ENCODE peak calls at places on chromosome 21, in six cellular contexts. One of them, this sample, is unnamed.

GRCh38 chr21:28822882-28823335 is 169.8 kb downstream of the LTN1 start:
- DNase-seq in GM12891: no peak
- DNase-seq in HepG2: peak; percentile 3
- DNase-seq in GM12878: no peak
- DNase-seq in H1: no peak
- DNase-seq in K562: no peak
- DNase-seq in this sample: no peak

GRCh38 chr21:26116456-26117011 is 54.0 kb downstream of the APP start:
- DNase-seq in GM12891: no peak
- DNase-seq in K562: no peak
- DNase-seq in H1: no peak
- DNase-seq in HepG2: peak; percentile 23
- DNase-seq in GM12878: no peak
- DNase-seq in this sample: no peak

GRCh38 chr21:43916691-43917514 is 51.9 kb downstream of the AGPAT3 start:
- DNase-seq in H1: peak; percentile 49
- DNase-seq in HepG2: no peak
- DNase-seq in GM12891: peak; percentile 67
- DNase-seq in GM12878: peak; percentile 71
- DNase-seq in K562: peak; percentile 69
- DNase-seq in this sample: peak; percentile 79

GRCh38 chr21:44423312-44423821 is 31.9 kb upstream of the LRRC3 start:
- DNase-seq in HepG2: no peak
- DNase-seq in K562: no peak
- DNase-seq in GM12891: no peak
- DNase-seq in H1: no peak
- DNase-seq in GM12878: no peak
- DNase-seq in this sample: no peak

GRCh38 chr21:29092102-29092959 is 18.9 kb upstream of the CCT8 start:
- DNase-seq in K562: no peak
- DNase-seq in H1: no peak
- DNase-seq in GM12891: no peak
- DNase-seq in HepG2: no peak
- DNase-seq in GM12878: no peak
- DNase-seq in this sample: no peak

GRCh38 chr21:43306911-43307676 is 119.8 kb downstream of the SIK1 start:
- DNase-seq in H1: no peak
- DNase-seq in K562: peak; percentile 32
- DNase-seq in GM12891: no peak
- DNase-seq in GM12878: peak; percentile 39
- DNase-seq in HepG2: peak; percentile 61
- DNase-seq in this sample: peak; percentile 59

GRCh38 chr21:27083144-27083543 is 116.3 kb upstream of the ADAMTS5 start:
- DNase-seq in H1: no peak
- DNase-seq in GM12878: no peak
- DNase-seq in HepG2: no peak
- DNase-seq in GM12891: no peak
- DNase-seq in K562: no peak
- DNase-seq in this sample: no peak

GRCh38 chr21:28235169-28235892 is 757.3 kb downstream of the LTN1 start:
- DNase-seq in H1: no peak
- DNase-seq in GM12891: no peak
- DNase-seq in HepG2: no peak
- DNase-seq in GM12878: no peak
- DNase-seq in K562: no peak
- DNase-seq in this sample: no peak

GRCh38 chr21:45977396-45977795 is 4.2 kb upstream of the COL6A1 start:
- DNase-seq in H1: peak; percentile 81
- DNase-seq in HepG2: no peak
- DNase-seq in GM12891: no peak
- DNase-seq in K562: no peak
- DNase-seq in GM12878: no peak
- DNase-seq in this sample: no peak

GRCh38 chr21:25578070-25578961 is 29.0 kb downstream of the MRPL39 start:
- DNase-seq in K562: peak; percentile 6
- DNase-seq in H1: no peak
- DNase-seq in GM12878: peak; percentile 63
- DNase-seq in GM12891: no peak
- DNase-seq in HepG2: peak; percentile 6
- DNase-seq in this sample: no peak

GRCh38 chr21:46325073-46325912 is 1.3 kb downstream of the PCNT start:
- DNase-seq in H1: peak; percentile 70
- DNase-seq in GM12878: no peak
- DNase-seq in HepG2: peak; percentile 35
- DNase-seq in K562: peak; percentile 89
- DNase-seq in GM12891: peak; percentile 48
- DNase-seq in this sample: peak; percentile 51

GRCh38 chr21:43345746-43346409 is 81.1 kb downstream of the SIK1 start:
- DNase-seq in GM12878: no peak
- DNase-seq in GM12891: no peak
- DNase-seq in K562: peak; percentile 53
- DNase-seq in HepG2: peak; percentile 66
- DNase-seq in H1: no peak
- DNase-seq in this sample: no peak

GRCh38 chr21:38766987-38767722 is 38.6 kb upstream of the ETS2 start:
- DNase-seq in GM12878: peak; percentile 96
- DNase-seq in GM12891: peak; percentile 55
- DNase-seq in K562: no peak
- DNase-seq in HepG2: peak; percentile 20
- DNase-seq in H1: no peak
- DNase-seq in this sample: peak; percentile 44

GRCh38 chr21:38769253-38769780 is 36.4 kb upstream of the ETS2 start:
- DNase-seq in K562: no peak
- DNase-seq in GM12878: no peak
- DNase-seq in GM12891: no peak
- DNase-seq in H1: no peak
- DNase-seq in HepG2: no peak
- DNase-seq in this sample: no peak

GRCh38 chr21:38770660-38771059 is 35.1 kb upstream of the ETS2 start:
- DNase-seq in H1: no peak
- DNase-seq in GM12891: no peak
- DNase-seq in GM12878: no peak
- DNase-seq in K562: no peak
- DNase-seq in HepG2: no peak
- DNase-seq in this sample: no peak

GRCh38 chr21:38771536-38771935 is 34.2 kb upstream of the ETS2 start:
- DNase-seq in GM12891: no peak
- DNase-seq in HepG2: no peak
- DNase-seq in H1: no peak
- DNase-seq in GM12878: no peak
- DNase-seq in K562: no peak
- DNase-seq in this sample: no peak

GRCh38 chr21:38768385-38769071 is 37.2 kb upstream of the ETS2 start:
- DNase-seq in GM12891: no peak
- DNase-seq in GM12878: no peak
- DNase-seq in HepG2: no peak
- DNase-seq in H1: no peak
- DNase-seq in K562: no peak
- DNase-seq in this sample: no peak
- TF ChIP-seq TAF1 in GM12891: no peak
- TF ChIP-seq TAF1 in GM12878: no peak
- TF ChIP-seq TAF1 in HepG2: no peak
- TF ChIP-seq TAF1 in H1: no peak
- TF ChIP-seq TAF1 in K562: no peak
- TF ChIP-seq TAF1 in this sample: no peak

GRCh38 chr21:32461503-32461902 is 49.0 kb downstream of the EVA1C start:
- DNase-seq in GM12891: no peak
- DNase-seq in H1: no peak
- DNase-seq in K562: no peak
- DNase-seq in HepG2: no peak
- DNase-seq in GM12878: no peak
- DNase-seq in this sample: no peak

GRCh38 chr21:32459972-32460371 is 47.5 kb downstream of the EVA1C start:
- DNase-seq in HepG2: no peak
- DNase-seq in H1: no peak
- DNase-seq in GM12891: no peak
- DNase-seq in K562: no peak
- DNase-seq in GM12878: no peak
- DNase-seq in this sample: no peak

GRCh38 chr21:32463367-32463766 is 50.9 kb downstream of the EVA1C start:
- DNase-seq in HepG2: no peak
- DNase-seq in GM12878: no peak
- DNase-seq in K562: no peak
- DNase-seq in H1: no peak
- DNase-seq in GM12891: no peak
- DNase-seq in this sample: no peak

GRCh38 chr21:32467291-32467690 is 54.8 kb downstream of the EVA1C start:
- DNase-seq in HepG2: no peak
- DNase-seq in H1: no peak
- DNase-seq in K562: no peak
- DNase-seq in GM12878: no peak
- DNase-seq in GM12891: no peak
- DNase-seq in this sample: no peak

GRCh38 chr21:32463889-32464300 is 51.4 kb downstream of the EVA1C start:
- DNase-seq in H1: no peak
- DNase-seq in HepG2: peak; percentile 82
- DNase-seq in GM12878: no peak
- DNase-seq in K562: no peak
- DNase-seq in GM12891: no peak
- DNase-seq in this sample: no peak
- TF ChIP-seq POLR2A in H1: no peak
- TF ChIP-seq POLR2A in HepG2: no peak
- TF ChIP-seq POLR2A in GM12878: no peak
- TF ChIP-seq POLR2A in K562: no peak
- TF ChIP-seq POLR2A in GM12891: no peak
- TF ChIP-seq POLR2A in this sample: no peak

GRCh38 chr21:32018381-32018780 is 145.6 kb downstream of the HUNK start:
- DNase-seq in HepG2: peak; percentile 25
- DNase-seq in GM12878: no peak
- DNase-seq in K562: no peak
- DNase-seq in GM12891: no peak
- DNase-seq in H1: no peak
- DNase-seq in this sample: no peak
- TF ChIP-seq POLR2AphosphoS5 in HepG2: no peak
- TF ChIP-seq POLR2AphosphoS5 in GM12878: no peak
- TF ChIP-seq POLR2AphosphoS5 in K562: no peak
- TF ChIP-seq POLR2AphosphoS5 in GM12891: no peak
- TF ChIP-seq POLR2AphosphoS5 in H1: no peak
- TF ChIP-seq POLR2AphosphoS5 in this sample: no peak

GRCh38 chr21:41931041-41931451 is 22.8 kb downstream of the C2CD2 start:
- DNase-seq in K562: no peak
- DNase-seq in HepG2: no peak
- DNase-seq in GM12878: no peak
- DNase-seq in GM12891: no peak
- DNase-seq in H1: no peak
- DNase-seq in this sample: no peak
- TF ChIP-seq TAF1 in K562: no peak
- TF ChIP-seq TAF1 in HepG2: no peak
- TF ChIP-seq TAF1 in GM12878: no peak
- TF ChIP-seq TAF1 in GM12891: no peak
- TF ChIP-seq TAF1 in H1: no peak
- TF ChIP-seq TAF1 in this sample: no peak

GRCh38 chr21:36966066-36966845 is at the start of gene HLCS:
- DNase-seq in K562: peak; percentile 90
- DNase-seq in GM12878: no peak
- DNase-seq in H1: peak; percentile 75
- DNase-seq in HepG2: peak; percentile 59
- DNase-seq in GM12891: peak; percentile 76
- DNase-seq in this sample: peak; percentile 65
- TF ChIP-seq POLR2A in K562: peak; percentile 69
- TF ChIP-seq POLR2A in GM12878: peak; percentile 87
- TF ChIP-seq POLR2A in H1: no peak
- TF ChIP-seq POLR2A in HepG2: peak; percentile 32
- TF ChIP-seq POLR2A in GM12891: no peak
- TF ChIP-seq POLR2A in this sample: peak; percentile 72

DNA sequence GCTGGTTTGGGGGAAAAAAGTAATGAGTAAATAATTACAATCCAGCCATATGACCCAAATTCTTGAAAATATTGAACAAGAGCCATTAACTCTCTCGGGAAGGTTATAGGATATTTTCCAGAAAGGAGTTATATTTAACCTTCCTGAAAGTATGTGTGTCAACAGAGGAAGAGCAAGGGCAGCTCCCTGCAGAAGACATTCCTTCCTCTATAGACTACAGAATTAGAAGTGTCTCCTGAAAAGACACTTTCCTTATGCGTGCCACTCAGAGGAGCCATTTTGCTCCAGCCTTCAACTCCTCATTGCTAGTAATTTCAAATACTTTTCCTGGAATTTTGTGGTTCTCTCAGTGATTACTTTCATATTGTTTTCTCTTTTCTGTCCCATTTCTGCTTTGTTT is 648.8 kb downstream of the USP25 start:
- DNase-seq in GM12878: no peak
- DNase-seq in GM12891: no peak
- DNase-seq in HepG2: no peak
- DNase-seq in H1: no peak
- DNase-seq in K562: no peak
- DNase-seq in this sample: no peak
- TF ChIP-seq POLR2AphosphoS5 in GM12878: no peak
- TF ChIP-seq POLR2AphosphoS5 in GM12891: no peak
- TF ChIP-seq POLR2AphosphoS5 in HepG2: no peak
- TF ChIP-seq POLR2AphosphoS5 in H1: no peak
- TF ChIP-seq POLR2AphosphoS5 in K562: no peak
- TF ChIP-seq POLR2AphosphoS5 in this sample: no peak

This sample was measured in GM12892.